ENCODE peak calls at places on chromosomes 11 and 22, in four cellular contexts. A, C, P and G are unnamed samples.

GRCh38 chr11:131918663-131919062 is 548.2 kb downstream of the NTM start:
- DNase-seq in A (no peak), C (no peak), P (no peak), G (no peak)

GRCh38 chr11:46361283-46362145 is 14.3 kb downstream of the DGKZ start:
- DNase-seq in A (peak), C (no peak), P (no peak), G (peak)

GRCh38 chr11:11894486-11894885 is 52.7 kb downstream of the USP47 start:
- DNase-seq in A (no peak), C (no peak), P (no peak), G (no peak)

GRCh38 chr22:20441631-20442484 is 4.2 kb upstream of the SCARF2 start:
- DNase-seq in A (no peak), C (no peak), P (no peak), G (no peak)

GRCh38 chr22:49300951-49301397 is 526.7 kb downstream of the BRD1 start:
- DNase-seq in A (no peak), C (no peak), P (no peak), G (no peak)

GRCh38 chr11:64331569-64332371 is 8.2 kb upstream of the CCDC88B start:
- DNase-seq in A (peak), C (peak), P (no peak), G (peak)

GRCh38 chr22:24512043-24512442 is 16.9 kb downstream of the UPB1 start:
- DNase-seq in A (no peak), C (no peak), P (no peak), G (no peak)

GRCh38 chr11:68889948-68890446 is 13.6 kb downstream of the MRPL21 start:
- DNase-seq in A (no peak), C (peak), P (peak), G (no peak)

GRCh38 chr11:30960387-30960992 is 374.3 kb upstream of the MPPED2 start:
- DNase-seq in A (no peak), C (peak), P (peak), G (no peak)

GRCh38 chr11:88480217-88480616 is 142.7 kb upstream of the CTSC start:
- DNase-seq in A (no peak), C (peak), P (peak), G (no peak)

GRCh38 chr22:40021401-40022000 is 26.7 kb downstream of the FAM83F start:
- DNase-seq in A (no peak), C (no peak), P (no peak), G (no peak)

GRCh38 chr11:1694064-1694845 is 2.7 kb upstream of the KRTAP5-6 start:
- DNase-seq in A (peak), C (peak), P (peak), G (peak)

GRCh38 chr11:100719809-100720221 is 32.7 kb downstream of the ARHGAP42 start:
- DNase-seq in A (no peak), C (peak), P (peak), G (no peak)

GRCh38 chr22:34105461-34106062 is 185.3 kb upstream of the LARGE1 start:
- DNase-seq in A (peak), C (no peak), P (no peak), G (no peak)

GRCh38 chr22:19495562-19496323 is 16.0 kb downstream of the CDC45 start:
- DNase-seq in A (no peak), C (peak), P (no peak), G (no peak)

GRCh38 chr11:105610796-105611361 is 1.0 kb downstream of the GRIA4 start:
- DNase-seq in A (no peak), C (peak), P (no peak), G (no peak)

GRCh38 chr22:49964493-49965290 is 4.1 kb downstream of the PIM3 start:
- DNase-seq in A (no peak), C (no peak), P (no peak), G (no peak)